ENCODE peak calls at places on chromosomes 2 and 18, in eight cellular contexts. S is HTR-8/SVneo; J is hepatocyte; U is T47D; R is activated T-helper 1 cell treated with anti-CD3 and anti-CD28 coated beads, Interleukin-2, amount 50 U/mL, for 16 hours; K is H54; Q is HFFc6; V is neural crest cell. P is an unnamed sample.

GRCh38 chr2:85222792-85223191 is 89.6 kb downstream of the TCF7L1 start:
- DNase-seq in J (no peak), K (no peak), S (no peak), Q (no peak), U (peak), V (no peak), R (no peak), P (no peak)

GRCh38 chr2:50840346-50841124 is 191.4 kb downstream of the NRXN1 start:
- DNase-seq in R (no peak), U (no peak), V (no peak), Q (no peak), J (no peak), S (no peak), K (no peak), P (no peak)

GRCh38 chr2:179528576-179529069 is 264.0 kb upstream of the SESTD1 start:
- DNase-seq in S (no peak), V (no peak), R (no peak), J (no peak), U (no peak), K (no peak), Q (no peak), P (no peak)

GRCh38 chr2:234146087-234146826 is 95.8 kb downstream of the SPP2 start:
- DNase-seq in J (no peak), V (no peak), S (peak), Q (peak), U (no peak), R (no peak), K (peak), P (peak)

GRCh38 chr2:34785206-34785785 is 1186.2 kb upstream of the FAM98A start:
- DNase-seq in V (no peak), R (no peak), J (no peak), S (no peak), Q (no peak), K (no peak), U (no peak), P (no peak)

GRCh38 chr2:26971911-26972786 is 1.7 kb downstream of the MAPRE3 start:
- DNase-seq in J (no peak), U (no peak), V (no peak), S (no peak), R (no peak), Q (no peak), K (no peak), P (no peak)

GRCh38 chr2:191665286-191665685 is 12.7 kb upstream of the NABP1 start:
- DNase-seq in U (no peak), S (no peak), R (no peak), J (no peak), Q (peak), K (no peak), V (no peak), P (no peak)

GRCh38 chr2:31504305-31504704 is 76.4 kb downstream of the SRD5A2 start:
- DNase-seq in Q (no peak), V (no peak), J (peak), U (no peak), R (no peak), K (no peak), S (no peak), P (no peak)

GRCh38 chr2:42859006-42859552 is 66.7 kb upstream of the HAAO start:
- DNase-seq in U (peak), V (peak), J (peak), Q (peak), S (peak), K (peak), R (no peak), P (peak)

GRCh38 chr2:45329045-45329677 is 281.9 kb downstream of the SRBD1 start:
- DNase-seq in J (peak), U (peak), S (peak), K (peak), R (no peak), Q (peak), V (no peak), P (peak)

GRCh38 chr18:45567123-45567522 is 48.2 kb upstream of the SLC14A2 start:
- DNase-seq in U (no peak), V (no peak), R (no peak), Q (no peak), J (peak), K (no peak), S (no peak), P (no peak)

GRCh38 chr2:203909192-203909945 is 27.2 kb upstream of the ICOS start:
- DNase-seq in K (peak), U (peak), V (peak), S (peak), J (peak), Q (peak), R (no peak), P (peak)

GRCh38 chr2:175195012-175195411 is 13.5 kb upstream of the ATP5MC3 start:
- DNase-seq in Q (no peak), J (no peak), R (no peak), U (no peak), K (no peak), S (no peak), V (no peak), P (no peak)

GRCh38 chr2:191421950-191422349 is 176.7 kb downstream of the MYO1B start:
- DNase-seq in R (no peak), V (no peak), Q (no peak), K (no peak), U (no peak), J (no peak), S (no peak), P (no peak)

GRCh38 chr18:46751882-46752281 is 5.0 kb downstream of the ST8SIA5 start:
- DNase-seq in J (no peak), R (no peak), K (no peak), S (no peak), U (no peak), V (no peak), Q (no peak), P (no peak)

GRCh38 chr18:48698707-48699106 is 159.9 kb downstream of the CTIF start:
- DNase-seq in J (no peak), K (no peak), U (no peak), Q (no peak), S (no peak), R (no peak), V (no peak), P (no peak)